ENCODE peak calls at places on chromosome 1, in six cellular contexts. O, V, W, H, Z and D are unnamed samples.

GRCh38 chr1:176943783-176944182 is 220.7 kb downstream of the ASTN1 start:
- DNase-seq in Z (no peak), O (no peak), H (no peak), W (no peak), V (no peak), D (no peak)

GRCh38 chr1:33366766-33367487 is 46.0 kb upstream of the A3GALT2 start:
- DNase-seq in O (no peak), V (no peak), Z (no peak), H (no peak), W (no peak), D (no peak)

GRCh38 chr1:9593492-9594465 is 5.1 kb downstream of the TMEM201 start:
- DNase-seq in W (no peak), O (peak), H (peak), Z (peak), V (peak), D (peak)

GRCh38 chr1:157073944-157074685 is 25.5 kb downstream of the ETV3L start:
- DNase-seq in W (no peak), O (peak), Z (peak), H (peak), V (peak), D (no peak)

GRCh38 chr1:8342325-8342724 is 24.4 kb downstream of the SLC45A1 start:
- DNase-seq in O (no peak), Z (no peak), H (no peak), V (no peak), W (no peak), D (peak)

GRCh38 chr1:53625049-53625448 is 113.9 kb downstream of the GLIS1 start:
- DNase-seq in V (no peak), Z (no peak), H (no peak), W (no peak), O (no peak), D (no peak)

GRCh38 chr1:207868252-207868768 is 42.6 kb downstream of the CD34 start:
- DNase-seq in O (no peak), V (no peak), H (no peak), W (no peak), Z (no peak), D (no peak)

GRCh38 chr1:214660900-214661299 is 57.9 kb downstream of the CENPF start:
- DNase-seq in H (peak), Z (no peak), O (no peak), W (no peak), V (peak), D (peak)

GRCh38 chr1:172938676-172939075 is 112.1 kb downstream of the TNFSF18 start:
- DNase-seq in W (no peak), Z (no peak), V (no peak), O (no peak), H (no peak), D (no peak)

GRCh38 chr1:157245823-157246222 is 107.6 kb upstream of the ETV3 start:
- DNase-seq in Z (no peak), H (no peak), O (no peak), W (no peak), V (no peak), D (no peak)

GRCh38 chr1:47557086-47557866 is 119.4 kb downstream of the FOXD2 start:
- DNase-seq in H (no peak), Z (no peak), O (no peak), W (no peak), V (no peak), D (no peak)

GRCh38 chr1:208090776-208091291 is 153.3 kb downstream of the PLXNA2 start:
- DNase-seq in W (no peak), V (no peak), H (no peak), Z (no peak), O (no peak), D (no peak)

GRCh38 chr1:244371294-244372141 is 80.2 kb downstream of the ADSS2 start:
- DNase-seq in H (no peak), W (no peak), Z (peak), V (no peak), O (no peak), D (no peak)

GRCh38 chr1:178566187-178566586 is 53.3 kb downstream of the TEX35 start:
- DNase-seq in W (no peak), O (no peak), Z (no peak), V (no peak), H (no peak), D (no peak)

GRCh38 chr1:52633291-52633754 is 355 bp downstream of the SHISAL2A start:
- DNase-seq in V (peak), H (no peak), W (no peak), O (no peak), Z (no peak), D (no peak)

GRCh38 chr1:43997295-43997694 is 5.9 kb downstream of the CCDC24 start:
- DNase-seq in O (peak), Z (peak), H (no peak), V (no peak), W (no peak), D (no peak)

GRCh38 chr1:203636306-203636705 is 9.7 kb downstream of the ATP2B4 start:
- DNase-seq in O (no peak), V (no peak), W (no peak), Z (no peak), H (peak), D (no peak)

GRCh38 chr1:31593770-31594632 is 17.7 kb downstream of the TINAGL1 start:
- DNase-seq in W (peak), V (peak), H (no peak), O (peak), Z (peak), D (no peak)

GRCh38 chr1:240888039-240888786 is 276.3 kb upstream of the GREM2 start:
- DNase-seq in H (no peak), V (peak), O (peak), Z (peak), W (no peak), D (no peak)

GRCh38 chr1:161096514-161096913 is 1.6 kb upstream of the KLHDC9 start:
- DNase-seq in Z (no peak), H (no peak), W (no peak), O (no peak), V (no peak), D (no peak)

GRCh38 chr1:50978144-50978851 is 8.3 kb downstream of the CDKN2C start:
- DNase-seq in W (no peak), Z (peak), V (peak), O (peak), H (peak), D (no peak)

GRCh38 chr1:235513495-235514366 is 9.5 kb upstream of the B3GALNT2 start:
- DNase-seq in Z (peak), V (peak), W (no peak), H (peak), O (peak), D (no peak)

GRCh38 chr1:28517649-28517999 is 11.8 kb downstream of the RCC1 start:
- DNase-seq in H (peak), Z (no peak), V (no peak), O (no peak), W (no peak), D (no peak)

GRCh38 chr1:175520186-175520585 is 223.2 kb downstream of the TNR start:
- DNase-seq in V (no peak), H (no peak), W (no peak), O (peak), Z (peak), D (no peak)

GRCh38 chr1:109025691-109026090 is 16.2 kb downstream of the WDR47 start:
- DNase-seq in O (no peak), Z (no peak), W (no peak), H (no peak), V (no peak), D (no peak)

GRCh38 chr1:204520834-204521709 is 4.9 kb downstream of the MDM4 start:
- DNase-seq in W (peak), Z (peak), V (no peak), O (peak), H (peak), D (no peak)

GRCh38 chr1:210597555-210598134 is 268.9 kb downstream of the HHAT start:
- DNase-seq in H (peak), V (no peak), Z (no peak), W (no peak), O (no peak), D (peak)

GRCh38 chr1:234927968-234928635 is 200.5 kb downstream of the TOMM20 start:
- DNase-seq in V (no peak), W (no peak), H (no peak), Z (no peak), O (no peak), D (no peak)

GRCh38 chr1:235933483-235934116 is 66.9 kb upstream of the LYST start:
- DNase-seq in Z (no peak), W (no peak), V (no peak), O (peak), H (no peak), D (no peak)

GRCh38 chr1:54548389-54549044 is 489 bp downstream of the ACOT11 start:
- DNase-seq in Z (no peak), V (no peak), W (no peak), O (no peak), H (no peak), D (no peak)

GRCh38 chr1:7265771-7266371 is 480.6 kb downstream of the CAMTA1 start:
- DNase-seq in W (no peak), H (peak), V (no peak), O (peak), Z (peak), D (no peak)

GRCh38 chr1:209706622-209707021 is 2.0 kb downstream of the HSD11B1 start:
- DNase-seq in W (no peak), O (no peak), Z (no peak), H (no peak), V (no peak), D (no peak)